ENCODE peak calls at places on chromosomes 7 and 10, in ten cellular contexts. K is ovary, P is stomach, N is A549, D is tibial nerve, C is upper lobe of left lung, W is H1, U is HepG2, O is suprapubic skin, X is K562. Q is an unnamed sample.

GRCh38 chr10:63268139-63268797 is 135.1 kb downstream of the NRBF2 start:
- DNase-seq in K (no peak), P (no peak), N (peak), D (no peak), C (no peak), W (no peak), U (peak), O (no peak), X (peak), Q (no peak)

GRCh38 chr7:22962775-22963358 is 51.1 kb downstream of the HYCC1 start:
- DNase-seq in K (no peak), P (no peak), N (no peak), D (no peak), C (no peak), W (no peak), U (no peak), O (no peak), X (no peak), Q (no peak)

GRCh38 chr7:151511946-151512345 is 7.7 kb downstream of the RHEB start:
- DNase-seq in K (no peak), P (no peak), N (no peak), D (no peak), C (no peak), W (no peak), U (no peak), O (no peak), X (no peak), Q (no peak)

GRCh38 chr7:150406565-150407421 is 27.7 kb downstream of the ZNF775 start:
- DNase-seq in K (peak), P (no peak), N (no peak), D (no peak), C (peak), W (no peak), U (peak), O (peak), X (no peak), Q (peak)

GRCh38 chr7:4000139-4000538 is 682.0 kb upstream of the FOXK1 start:
- DNase-seq in K (no peak), P (no peak), N (no peak), D (no peak), C (no peak), W (no peak), U (no peak), O (no peak), X (peak), Q (no peak)

GRCh38 chr10:49309691-49310371 is 10.9 kb downstream of the C10orf71 start:
- DNase-seq in K (no peak), P (no peak), N (no peak), D (no peak), C (no peak), W (no peak), U (no peak), O (no peak), X (no peak), Q (no peak)

GRCh38 chr7:158508802-158509385 is 78.7 kb downstream of the PTPRN2 start:
- DNase-seq in K (no peak), P (no peak), N (no peak), D (no peak), C (no peak), W (no peak), U (no peak), O (no peak), X (peak), Q (no peak)

GRCh38 chr10:127125331-127125730 is 71.1 kb downstream of the INSYN2A start:
- DNase-seq in K (no peak), P (no peak), N (no peak), D (no peak), C (no peak), W (no peak), U (no peak), O (no peak), X (no peak), Q (no peak)

GRCh38 chr10:92598321-92598720 is 5.4 kb downstream of the KIF11 start:
- DNase-seq in K (no peak), P (no peak), N (no peak), D (no peak), C (no peak), W (no peak), U (no peak), O (no peak), X (no peak), Q (no peak)

GRCh38 chr7:35253680-35254495 is at the start of gene TBX20:
- DNase-seq in K (no peak), P (peak), N (peak), D (no peak), C (peak), W (peak), U (no peak), O (no peak), X (no peak), Q (peak)

GRCh38 chr7:66206116-66206908 is 1.2 kb downstream of the TPST1 start:
- DNase-seq in K (no peak), P (no peak), N (no peak), D (no peak), C (no peak), W (no peak), U (no peak), O (peak), X (no peak), Q (no peak)

GRCh38 chr7:151243045-151243349 is 5.5 kb downstream of the SMARCD3 start:
- DNase-seq in K (no peak), P (no peak), N (no peak), D (no peak), C (no peak), W (no peak), U (no peak), O (no peak), X (no peak), Q (no peak)

GRCh38 chr10:43407576-43408330 is 1.2 kb downstream of the HNRNPF start:
- DNase-seq in K (peak), P (peak), N (peak), D (peak), C (peak), W (peak), U (peak), O (peak), X (peak), Q (peak)

GRCh38 chr10:60073397-60073780 is 167.0 kb upstream of the CCDC6 start:
- DNase-seq in K (no peak), P (no peak), N (no peak), D (no peak), C (no peak), W (no peak), U (no peak), O (no peak), X (peak), Q (no peak)

GRCh38 chr10:60069311-60069710 is 163.0 kb upstream of the CCDC6 start:
- DNase-seq in K (no peak), P (no peak), N (no peak), D (no peak), C (no peak), W (no peak), U (no peak), O (no peak), X (no peak), Q (no peak)

DNA sequence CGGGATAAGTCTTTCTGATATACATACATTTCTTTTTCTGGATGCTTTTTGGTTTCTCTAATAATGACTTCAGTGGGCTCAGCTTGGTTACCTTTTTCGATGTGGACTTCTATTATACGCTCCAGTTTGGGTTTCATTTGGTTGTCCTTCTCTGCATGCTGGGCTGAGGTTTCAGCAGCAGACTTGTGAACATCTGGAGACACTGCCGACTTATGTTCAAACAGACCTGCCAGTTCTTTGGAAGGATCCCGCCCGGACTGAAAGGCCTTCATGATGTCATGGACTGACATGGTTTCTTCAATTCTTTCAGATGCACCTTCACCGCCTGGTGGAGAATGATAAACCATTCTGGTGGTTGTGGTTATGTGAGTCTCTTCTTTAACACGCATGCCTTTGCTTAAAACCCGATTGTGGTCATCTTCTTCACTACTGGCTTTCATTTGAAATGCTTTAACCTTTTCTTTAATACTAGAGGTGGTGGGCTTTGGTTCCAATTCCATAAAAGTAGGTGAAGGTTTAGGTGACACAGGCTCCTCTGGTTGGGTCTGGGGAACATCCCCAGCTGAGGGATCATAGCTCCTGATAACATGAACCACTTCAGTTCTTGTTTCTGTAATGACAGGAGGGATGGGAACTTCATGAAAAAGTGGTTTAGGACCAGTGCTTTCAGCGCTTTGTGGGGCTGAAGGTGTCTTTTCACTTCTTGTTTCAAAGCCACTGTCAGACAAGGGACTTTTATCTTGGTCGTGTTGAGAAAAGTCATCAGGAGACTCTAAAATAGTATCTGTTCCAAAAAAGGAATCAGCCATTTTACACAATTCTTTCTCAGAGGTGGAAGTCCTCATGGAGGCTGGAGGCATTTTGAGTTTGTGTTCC is 167.7 kb upstream of the CCDC6 start:
- DNase-seq in K (no peak), P (no peak), N (no peak), D (no peak), C (no peak), W (no peak), U (no peak), O (no peak), X (peak), Q (no peak)
- TF ChIP-seq CTCF in K (no peak), P (no peak), N (no peak), D (no peak), C (no peak), W (no peak), U (no peak), O (no peak), X (peak), Q (no peak)

DNA sequence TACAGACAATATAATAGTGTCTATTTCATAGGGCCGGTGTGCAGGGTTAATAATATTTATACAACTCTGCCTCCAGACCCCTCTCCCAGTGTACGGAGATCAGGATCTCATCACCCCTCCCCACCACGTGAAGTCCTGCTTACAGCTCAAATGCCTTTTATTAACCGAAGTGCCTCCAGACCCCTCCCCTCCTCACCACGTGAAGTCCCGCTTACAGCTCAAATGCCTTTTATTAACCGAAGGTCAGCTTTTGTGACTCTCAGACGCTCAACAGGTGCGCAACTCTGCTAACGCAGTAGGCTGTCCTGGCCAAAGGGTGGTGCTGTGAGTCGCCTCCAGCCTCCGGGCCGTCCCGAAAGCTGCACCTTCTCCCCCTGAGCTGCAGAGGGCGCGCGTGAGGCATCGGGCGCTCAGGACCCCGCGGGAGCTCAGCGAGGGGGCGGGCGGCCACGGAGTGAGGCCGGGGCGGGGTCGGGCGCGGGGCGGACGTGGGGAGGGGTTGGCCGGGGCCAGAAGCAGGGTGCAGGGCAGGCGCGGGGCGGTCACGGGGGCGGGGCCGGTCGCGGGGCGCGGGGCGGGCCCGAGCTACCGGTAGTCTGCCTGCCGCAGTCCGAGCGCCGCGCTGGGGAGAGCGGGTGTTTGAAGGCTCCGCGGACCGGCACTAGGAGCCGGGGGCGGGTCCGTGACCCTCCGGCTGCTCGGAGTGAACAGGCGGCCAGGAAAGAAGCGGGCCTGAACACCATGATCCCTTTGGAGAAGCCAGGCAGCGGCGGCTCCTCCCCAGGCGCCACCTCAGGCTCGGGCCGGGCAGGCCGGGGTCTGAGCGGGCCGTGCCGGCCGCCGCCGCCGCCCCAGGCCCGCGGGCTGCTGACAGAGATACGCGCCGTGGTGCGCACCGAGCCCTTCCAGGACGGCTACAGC is at the start of gene STK17A:
- DNase-seq in K (peak), P (peak), N (peak), D (peak), C (peak), W (peak), U (peak), O (peak), X (peak), Q (peak)
- TF ChIP-seq POLR2A in K (peak), P (no peak), N (peak), D (peak), C (peak), W (no peak), U (peak), O (peak), X (peak), Q (peak)

GRCh38 chr10:3563298-3563697 is 221.7 kb downstream of the KLF6 start:
- DNase-seq in K (no peak), P (no peak), N (no peak), D (no peak), C (no peak), W (no peak), U (no peak), O (no peak), X (no peak), Q (no peak)
- TF ChIP-seq EP300 in K (no peak), P (no peak), N (no peak), D (no peak), C (no peak), W (no peak), U (no peak), O (no peak), X (no peak), Q (no peak)

DNA sequence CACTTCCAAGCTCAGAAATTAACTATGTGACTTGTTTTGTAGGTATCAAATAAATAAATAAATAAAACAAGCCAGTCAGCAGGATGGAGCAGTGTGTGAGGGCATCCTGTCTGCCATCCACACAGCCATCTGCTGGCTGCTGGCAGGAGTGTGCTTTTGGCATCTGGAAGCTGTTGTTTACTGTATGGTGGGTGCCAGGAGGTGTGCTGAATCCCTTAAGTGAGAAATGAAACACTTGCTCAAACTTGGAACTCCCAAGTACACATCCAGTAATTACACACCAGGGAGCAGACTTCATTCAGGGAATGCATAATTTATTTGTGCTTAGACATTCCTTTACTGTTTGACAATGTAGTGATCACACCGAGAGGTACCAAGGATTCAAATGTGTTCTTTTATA is 16.9 kb upstream of the TAX1BP1 start:
- DNase-seq in K (no peak), P (peak), N (peak), D (no peak), C (no peak), W (no peak), U (no peak), O (no peak), X (no peak), Q (no peak)
- TF ChIP-seq CTCF in K (no peak), P (no peak), N (peak), D (no peak), C (no peak), W (peak), U (peak), O (no peak), X (no peak), Q (no peak)

GRCh38 chr10:13099666-13100348 is at the start of gene OPTN:
- DNase-seq in K (peak), P (peak), N (peak), D (peak), C (peak), W (peak), U (peak), O (peak), X (peak), Q (peak)
- TF ChIP-seq POLR2A in K (peak), P (no peak), N (peak), D (peak), C (peak), W (no peak), U (peak), O (peak), X (no peak), Q (peak)

GRCh38 chr10:104895981-104896380 is 254.9 kb downstream of the SORCS3 start:
- DNase-seq in K (no peak), P (no peak), N (no peak), D (no peak), C (no peak), W (no peak), U (no peak), O (no peak), X (no peak), Q (no peak)

GRCh38 chr10:104894711-104895110 is 253.6 kb downstream of the SORCS3 start:
- DNase-seq in K (no peak), P (no peak), N (no peak), D (no peak), C (no peak), W (no peak), U (no peak), O (no peak), X (no peak), Q (no peak)

GRCh38 chr10:104895541-104895940 is 254.5 kb downstream of the SORCS3 start:
- DNase-seq in K (no peak), P (no peak), N (no peak), D (no peak), C (no peak), W (no peak), U (no peak), O (no peak), X (no peak), Q (no peak)

GRCh38 chr10:104899779-104900178 is 258.7 kb downstream of the SORCS3 start:
- DNase-seq in K (no peak), P (no peak), N (no peak), D (no peak), C (no peak), W (no peak), U (no peak), O (no peak), X (no peak), Q (no peak)

GRCh38 chr10:104897679-104898078 is 256.6 kb downstream of the SORCS3 start:
- DNase-seq in K (no peak), P (no peak), N (no peak), D (no peak), C (no peak), W (no peak), U (no peak), O (no peak), X (no peak), Q (no peak)
- TF ChIP-seq EP300 in K (no peak), P (no peak), N (no peak), D (no peak), C (no peak), W (no peak), U (no peak), O (no peak), X (no peak), Q (no peak)

DNA sequence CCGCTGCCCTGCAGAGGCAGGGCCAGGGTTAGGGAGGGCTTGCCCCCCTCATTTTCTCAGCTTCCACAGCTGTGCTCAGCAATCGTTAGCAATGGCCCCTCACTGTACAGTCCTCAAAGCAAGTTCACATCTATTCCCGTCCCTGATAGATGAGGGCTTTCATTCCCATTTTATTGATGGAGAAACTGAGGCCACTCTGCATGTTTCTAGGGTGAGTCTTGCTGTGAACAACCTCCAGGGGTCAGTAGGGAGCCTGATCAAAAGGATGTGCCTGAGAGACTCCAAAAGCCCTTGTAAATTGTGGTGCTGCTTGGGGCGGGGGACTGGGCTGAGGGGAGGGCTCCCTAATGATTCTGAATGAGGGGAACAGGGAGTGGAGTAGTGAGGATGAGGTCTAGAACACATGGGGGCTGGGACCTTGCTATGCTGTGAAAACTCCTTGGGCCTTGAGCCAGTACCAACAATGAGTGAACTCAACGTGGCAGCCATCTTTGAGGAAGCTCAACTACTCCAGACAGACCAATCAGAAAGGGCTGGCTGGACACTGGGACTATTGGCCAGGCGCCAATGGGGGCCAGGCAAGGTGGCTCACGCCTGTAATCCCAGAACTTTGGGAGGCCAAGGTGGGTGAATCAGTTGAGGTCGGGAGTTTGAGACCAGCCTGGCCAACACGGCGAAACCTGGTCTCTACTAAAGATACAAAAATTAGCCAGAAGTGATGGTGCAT is 6.7 kb upstream of the GRIFIN start:
- DNase-seq in K (no peak), P (no peak), N (peak), D (no peak), C (no peak), W (no peak), U (no peak), O (no peak), X (no peak), Q (no peak)
- TF ChIP-seq CTCF in K (no peak), P (no peak), N (peak), D (no peak), C (no peak), W (no peak), U (no peak), O (no peak), X (no peak), Q (no peak)

Q was measured in transverse colon.